ENCODE peak calls at places on chromosomes 13 and 19, in four cellular contexts. O, Z, R and P are unnamed samples. For H3K79me2, the result is how much of the 10 kb centered on the place peaks cover.

GRCh38 chr19:29001922-29002247 is 211.1 kb downstream of the UQCRFS1 start:
- DNase-seq in O (no peak), Z (no peak), R (no peak), P (no peak)

GRCh38 chr13:33634526-33635111 is 183.3 kb upstream of the RFC3 start:
- DNase-seq in O (no peak), Z (no peak), R (no peak), P (no peak)

GRCh38 chr19:15436826-15437110 is 13.0 kb downstream of the WIZ start:
- DNase-seq in O (no peak), Z (no peak), R (no peak), P (no peak)

GRCh38 chr13:85366759-85367417 is 432.3 kb downstream of the SLITRK6 start:
- DNase-seq in O (no peak), Z (no peak), R (no peak), P (no peak)

GRCh38 chr13:37540228-37540627 is 58.3 kb downstream of the POSTN start:
- DNase-seq in O (no peak), Z (no peak), R (no peak), P (no peak)

GRCh38 chr19:52621376-52621775 is 16.8 kb downstream of the ZNF83 start:
- DNase-seq in O (no peak), Z (no peak), R (no peak), P (no peak)

GRCh38 chr19:47896019-47896418 is 9.9 kb upstream of the SULT2A1 start:
- DNase-seq in O (no peak), Z (no peak), R (no peak), P (no peak)

GRCh38 chr19:35204799-35205732 is 23.5 kb downstream of the FAM187B start:
- DNase-seq in O (no peak), Z (no peak), R (no peak), P (peak)

GRCh38 chr19:49222011-49222410 is 64.4 kb downstream of the TRPM4 start:
- DNase-seq in O (no peak), Z (peak), R (no peak), P (no peak)

GRCh38 chr19:1387684-1388636 is 4.3 kb downstream of the NDUFS7 start:
- DNase-seq in O (no peak), Z (no peak), R (no peak), P (no peak)

DNA sequence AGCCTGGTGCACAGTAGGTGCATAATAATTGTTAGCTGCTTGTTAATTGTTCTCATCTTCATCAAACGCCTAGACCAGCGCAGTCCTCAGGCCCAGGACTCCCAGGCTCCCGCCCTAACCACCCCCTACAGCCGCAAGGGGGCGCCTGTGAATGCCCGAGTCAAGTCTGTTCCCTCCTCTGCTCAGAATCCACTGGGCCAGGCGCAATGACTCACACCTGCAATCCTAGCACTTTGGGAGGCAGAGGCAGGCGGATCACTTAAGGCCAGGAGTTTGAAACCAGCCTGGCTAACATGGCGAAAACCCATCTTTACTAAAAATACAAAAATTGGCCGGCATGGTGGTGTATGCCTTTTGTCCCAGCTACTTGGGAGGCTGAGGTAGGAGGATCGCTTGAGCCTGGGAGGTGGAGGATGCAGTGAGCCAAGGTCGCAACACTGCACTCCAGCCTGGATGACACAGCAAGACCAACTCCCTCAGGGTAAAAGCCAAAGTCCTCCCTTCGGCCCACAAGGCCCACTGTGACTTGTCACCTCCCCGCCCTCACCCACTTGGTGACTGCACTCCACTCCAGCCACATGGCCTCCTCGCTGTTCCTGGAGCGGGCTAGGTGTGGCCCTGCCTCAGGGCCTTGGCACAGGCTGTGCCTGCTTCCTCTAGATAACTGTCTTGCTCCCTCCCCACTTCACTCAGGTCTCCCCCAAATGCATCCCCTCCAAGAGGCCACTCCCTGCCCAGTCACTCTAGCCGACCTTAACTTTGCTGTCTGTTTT is 9.1 kb downstream of the ZNF653 start:
- DNase-seq in O (peak), Z (peak), R (peak), P (no peak)
- TF ChIP-seq MYC in O (no peak), Z (no peak), R (no peak), P (no peak)

DNA sequence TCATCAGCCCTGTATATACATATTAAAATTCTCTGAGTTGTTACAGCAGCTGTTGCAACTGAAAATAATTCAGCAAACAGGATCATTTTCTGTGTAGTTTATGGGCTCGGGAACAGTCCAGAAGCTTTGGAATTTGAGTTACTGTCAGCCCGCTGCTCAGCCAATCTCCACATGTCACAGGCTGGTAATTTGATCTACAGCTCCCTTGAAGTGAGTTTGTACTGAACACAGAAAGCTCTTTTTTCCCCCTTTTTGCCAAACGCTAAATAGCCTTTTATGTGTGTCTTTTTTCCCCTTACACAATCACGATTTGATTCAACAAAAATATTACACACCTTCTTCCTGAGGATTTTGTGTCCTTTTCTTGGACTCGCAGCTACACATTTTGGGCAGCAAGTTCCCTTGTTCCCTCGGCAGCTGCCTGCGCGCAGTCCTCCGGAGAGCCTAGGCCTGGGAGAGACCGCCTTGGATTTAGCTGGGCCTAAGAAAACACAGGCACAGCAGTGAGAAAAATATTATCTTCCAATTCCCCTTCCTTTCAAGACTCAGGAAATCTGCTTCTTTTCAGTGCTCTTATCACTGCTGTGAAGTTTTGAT is 371.4 kb downstream of the KCNRG start:
- DNase-seq in O (no peak), Z (no peak), R (peak), P (no peak)
- H3K9ac ChIP-seq in O (no peak), Z (no peak), R (peak), P (no peak)

DNA sequence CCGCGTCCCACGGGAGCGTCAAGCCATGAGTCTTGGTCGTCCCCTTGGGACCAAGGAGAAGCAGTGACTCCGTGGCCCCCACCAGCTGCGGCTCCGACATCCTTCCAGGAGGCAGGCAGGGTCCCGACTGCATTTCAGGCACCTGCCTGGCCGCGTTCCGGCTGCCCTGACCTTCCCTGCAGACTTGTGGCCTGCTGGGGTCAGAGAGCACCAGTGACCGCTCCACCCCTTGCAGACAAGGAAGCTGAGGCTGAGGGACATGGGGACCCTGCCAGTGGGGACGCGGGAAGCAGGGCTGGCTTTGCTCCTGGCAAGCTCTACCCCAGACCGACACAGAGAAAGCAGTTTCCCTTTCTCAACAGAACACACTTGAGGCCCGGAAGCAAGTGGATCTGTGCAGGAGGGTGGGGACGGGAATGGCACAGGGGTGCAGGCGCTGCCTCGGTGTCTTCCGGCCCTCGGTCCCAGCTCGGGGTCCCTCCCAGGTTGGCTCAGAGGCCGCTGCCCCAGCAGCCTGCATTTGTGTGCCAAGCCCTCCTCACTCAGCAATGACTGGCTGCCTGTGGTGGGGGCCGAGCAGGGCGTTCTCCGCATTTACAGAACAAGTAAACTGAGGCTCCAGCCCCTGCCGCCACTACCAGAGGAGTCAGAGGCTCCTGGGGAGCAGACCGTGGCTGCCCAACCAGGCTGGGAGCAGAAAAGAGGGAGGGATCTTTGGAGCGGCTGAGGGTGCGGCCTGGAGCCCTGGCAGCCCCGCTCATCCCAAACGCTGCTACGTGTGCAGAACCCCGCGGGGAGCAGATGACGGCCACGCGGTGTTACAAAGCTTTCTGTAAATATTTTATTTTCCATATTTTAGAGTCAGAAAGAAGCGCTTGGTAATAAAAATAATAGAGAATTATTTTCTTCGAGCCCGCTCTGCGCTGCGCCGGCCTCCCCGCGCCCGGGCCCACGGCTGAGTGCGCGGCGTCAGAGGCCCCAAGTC is 43.9 kb downstream of the GAS6 start:
- DNase-seq in O (no peak), Z (no peak), R (no peak), P (no peak)
- H3K79me2 ChIP-seq in O (under half), Z (under half), R (under half), P (under half)

DNA sequence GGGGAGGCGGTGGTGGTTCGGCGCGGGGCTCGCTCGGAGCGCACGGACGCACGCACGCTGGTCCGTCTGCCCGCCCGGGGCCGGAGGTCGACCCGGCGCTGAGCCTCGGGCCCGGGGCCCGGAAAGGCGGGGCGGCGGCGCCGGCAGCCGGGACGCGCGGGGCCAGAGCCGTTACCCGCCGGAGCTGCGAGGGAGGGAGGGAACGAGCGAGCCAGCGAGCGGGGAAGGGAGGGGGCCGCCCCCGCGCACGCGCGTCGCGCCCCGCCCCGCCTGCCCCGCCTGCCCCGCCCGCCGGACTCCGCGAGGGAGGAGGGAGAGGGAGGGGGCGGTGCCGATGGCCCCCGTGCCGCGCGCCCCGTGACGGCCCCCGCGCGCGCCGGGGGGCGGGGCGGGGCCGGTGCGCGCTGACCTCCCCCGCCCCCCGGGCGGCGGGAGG is 15.0 kb downstream of the CIC start:
- DNase-seq in O (no peak), Z (peak), R (peak), P (no peak)
- TF ChIP-seq MYC in O (no peak), Z (no peak), R (no peak), P (no peak)

DNA sequence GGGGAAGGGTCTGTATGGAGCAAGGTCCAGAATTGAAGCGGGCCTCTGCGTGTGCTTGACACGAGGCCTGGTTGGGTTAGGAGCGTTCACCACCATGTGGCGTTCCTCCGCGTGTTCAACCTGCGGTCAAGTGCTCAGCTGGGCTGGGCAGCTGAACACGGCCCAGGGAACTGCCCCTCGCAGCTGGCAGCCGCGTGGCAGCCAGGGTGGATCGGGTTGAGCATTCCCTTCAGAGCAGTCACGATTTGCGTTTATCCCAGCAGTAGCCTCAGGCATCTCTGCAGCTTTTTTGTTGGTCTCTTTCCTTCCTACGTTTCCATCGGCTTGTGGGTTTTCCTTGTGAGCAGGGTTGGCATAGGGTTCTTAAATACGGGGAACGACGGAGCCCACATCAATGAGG is 28.7 kb upstream of the F2RL3 start:
- DNase-seq in O (no peak), Z (no peak), R (no peak), P (no peak)
- H3K9ac ChIP-seq in O (no peak), Z (no peak), R (no peak), P (no peak)

GRCh38 chr13:111158136-111158805 is 43.2 kb downstream of the ARHGEF7 start:
- DNase-seq in O (no peak), Z (no peak), R (no peak), P (no peak)
- H3K79me2 ChIP-seq in O (half or more), Z (half or more), R (half or more), P (half or more)

DNA sequence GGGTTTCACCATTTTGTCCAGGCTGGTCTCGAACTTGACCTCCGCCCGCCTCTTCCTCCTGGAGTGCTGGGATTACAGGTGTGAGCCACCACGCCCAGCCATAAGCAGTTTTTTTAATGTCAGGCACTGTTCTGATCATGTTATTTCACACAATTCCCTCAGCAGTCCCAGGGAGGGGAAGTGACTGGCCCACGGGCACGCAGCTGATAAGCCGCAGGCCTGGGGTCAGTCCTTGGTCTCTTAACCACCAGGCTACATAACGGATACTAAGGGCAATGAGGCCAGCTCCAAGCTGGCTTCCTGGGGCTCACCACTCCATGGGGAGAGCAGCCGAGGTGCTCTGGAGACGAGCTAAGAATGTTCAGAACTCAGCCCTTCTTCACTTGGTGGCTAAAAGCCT is 13.5 kb downstream of the BRSK1 start:
- DNase-seq in O (no peak), Z (no peak), R (no peak), P (no peak)
- TF ChIP-seq MYC in O (no peak), Z (no peak), R (no peak), P (no peak)

DNA sequence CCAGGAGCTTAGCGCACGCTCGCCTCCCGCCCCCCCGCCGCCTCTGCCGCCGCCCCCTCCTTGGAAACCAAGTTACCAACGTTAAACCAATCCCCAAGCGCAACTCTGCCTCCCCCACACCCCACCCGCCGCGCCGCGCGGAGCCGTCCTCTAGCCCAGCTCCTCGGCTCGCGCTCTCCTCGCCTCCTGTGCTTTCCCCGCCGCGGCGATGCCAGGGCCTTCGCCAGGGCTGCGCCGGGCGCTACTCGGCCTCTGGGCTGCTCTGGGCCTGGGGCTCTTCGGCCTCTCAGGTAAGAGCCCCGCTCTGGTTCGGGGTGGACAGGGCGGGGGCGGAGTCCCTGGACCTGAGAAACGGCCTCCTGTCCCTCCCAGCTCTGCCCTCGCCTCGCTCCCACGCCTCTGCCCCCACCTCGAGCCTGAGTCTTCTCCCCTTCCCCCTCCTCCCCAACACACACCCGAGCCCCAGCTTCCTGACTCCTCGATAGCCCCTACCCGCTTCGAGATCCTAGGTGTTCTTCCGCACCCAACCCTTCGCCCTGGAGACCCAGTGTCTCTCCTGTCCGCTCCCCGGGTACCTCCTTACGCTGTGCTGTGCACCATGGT is at the start of gene ICAM5:
- DNase-seq in O (no peak), Z (peak), R (no peak), P (no peak)
- H3K9ac ChIP-seq in O (peak), Z (peak), R (no peak), P (peak)